ENCODE peak calls at places on chromosomes 3 and 15, in five cellular contexts. J is WTC11, N is HCT116, G is K562, D is SK-N-SH. I is an unnamed sample.

GRCh38 chr3:99536555-99537314 is 101.7 kb upstream of the COL8A1 start:
- DNase-seq in J (no peak), D (no peak), G (no peak), N (no peak), I (no peak)

GRCh38 chr3:115899050-115899449 is 275.7 kb downstream of the GAP43 start:
- DNase-seq in D (no peak), J (no peak), N (no peak), G (no peak), I (no peak)

GRCh38 chr3:47901280-47901833 is 98.4 kb downstream of the DHX30 start:
- DNase-seq in J (no peak), N (no peak), G (no peak), D (no peak), I (no peak)

GRCh38 chr3:191376742-191377141 is 46.4 kb upstream of the UTS2B start:
- DNase-seq in G (no peak), D (no peak), N (no peak), J (no peak), I (no peak)

GRCh38 chr3:148943531-148944200 is 47.7 kb upstream of the GYG1 start:
- DNase-seq in G (peak; percentile 70), J (no peak), N (peak; percentile 66), D (peak; percentile 70), I (peak; percentile 74)

GRCh38 chr3:171066216-171066615 is 39.7 kb upstream of the SLC2A2 start:
- DNase-seq in N (no peak), D (no peak), J (no peak), G (no peak), I (no peak)

GRCh38 chr3:64055076-64055475 is 31.8 kb upstream of the PSMD6 start:
- DNase-seq in N (no peak), G (no peak), D (no peak), J (no peak), I (no peak)

GRCh38 chr15:50905055-50905454 is 3.4 kb upstream of the AP4E1 start:
- DNase-seq in G (no peak), J (no peak), N (no peak), D (no peak), I (no peak)

DNA sequence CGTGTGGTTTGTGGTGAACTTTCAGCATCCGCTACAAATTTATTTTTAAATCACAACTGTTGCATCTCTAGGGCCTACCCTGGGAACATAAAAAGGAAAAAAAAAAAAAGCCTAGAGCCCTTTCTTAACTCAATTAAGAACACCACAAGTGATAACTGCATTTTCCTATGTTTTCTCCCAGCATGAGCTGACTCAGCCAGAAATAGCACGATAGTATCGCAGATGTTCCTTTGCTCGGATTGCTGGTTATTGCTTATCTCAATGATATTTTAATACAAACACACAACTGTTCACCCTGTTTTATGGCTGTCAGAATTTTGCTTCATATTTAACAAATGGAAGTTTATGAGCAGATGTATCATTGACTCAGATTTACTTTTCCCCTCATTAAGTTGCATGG is 251.8 kb upstream of the SUCLG2 start:
- DNase-seq in J (no peak), D (no peak), N (no peak), G (no peak), I (no peak)
- TF ChIP-seq MAX in J (no peak), D (no peak), N (no peak), G (no peak), I (no peak)

GRCh38 chr3:57706462-57706861 is 13.6 kb upstream of the DENND6A start:
- DNase-seq in N (peak; percentile 21), D (no peak), G (no peak), J (no peak), I (no peak)
- TF ChIP-seq MAX in N (no peak), D (no peak), G (no peak), J (no peak), I (no peak)

GRCh38 chr3:139121513-139122220 is 77.0 kb upstream of the PRR23C start:
- DNase-seq in G (peak; percentile 33), J (no peak), N (no peak), D (no peak), I (peak; percentile 91)

GRCh38 chr3:139118835-139119234 is 74.1 kb upstream of the PRR23C start:
- DNase-seq in N (no peak), G (no peak), D (no peak), J (no peak), I (no peak)

GRCh38 chr3:139119331-139120025 is 74.8 kb upstream of the PRR23C start:
- DNase-seq in N (no peak), D (no peak), G (no peak), J (no peak), I (no peak)

GRCh38 chr3:139122221-139122581 is 77.5 kb upstream of the PRR23C start:
- DNase-seq in J (no peak), G (no peak), D (no peak), N (no peak), I (peak; percentile 75)

DNA sequence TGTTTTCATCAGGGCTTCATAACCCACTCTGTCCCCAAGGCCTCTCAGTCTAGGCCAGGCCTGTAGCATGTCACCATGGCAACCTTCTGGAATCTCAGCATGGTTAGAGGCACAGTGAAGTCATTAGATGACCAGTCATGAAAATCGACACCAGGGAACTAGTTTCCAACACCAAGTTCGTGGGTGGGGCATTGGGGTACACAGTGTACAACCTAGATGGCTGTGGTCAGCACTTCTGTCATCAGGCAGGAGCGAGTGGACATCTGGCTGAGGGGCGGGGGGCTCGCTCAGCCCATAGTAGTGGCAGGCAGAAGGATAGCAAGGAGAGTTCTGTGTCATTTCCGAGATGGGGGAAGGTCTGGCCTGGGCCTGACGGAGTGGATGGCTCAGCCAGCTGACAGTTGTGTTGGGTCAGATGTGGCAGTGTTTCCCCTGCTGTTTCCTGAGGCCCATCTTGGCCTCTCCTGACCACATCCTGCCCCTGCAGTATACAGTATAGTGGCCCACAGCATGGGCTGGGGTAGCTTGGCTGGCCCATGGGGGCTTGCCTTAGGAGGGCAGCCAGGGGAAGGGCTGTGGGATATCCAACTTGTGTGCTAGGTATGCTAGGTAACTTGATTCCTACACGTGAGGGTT is 75.8 kb upstream of the PRR23C start:
- DNase-seq in J (no peak), D (no peak), G (peak; percentile 33), N (peak; percentile 21), I (peak; percentile 94)
- TF ChIP-seq MAX in J (no peak), D (no peak), G (peak; percentile 12), N (no peak), I (peak; percentile 69)

GRCh38 chr3:130925628-130926027 is 31.7 kb downstream of the ATP2C1 start:
- DNase-seq in J (no peak), G (peak; percentile 68), N (no peak), D (no peak), I (peak; percentile 93)

GRCh38 chr3:130932979-130933378 is 39.1 kb downstream of the ATP2C1 start:
- DNase-seq in D (no peak), J (no peak), N (no peak), G (no peak), I (no peak)

GRCh38 chr3:130926504-130926903 is 32.6 kb downstream of the ATP2C1 start:
- DNase-seq in D (no peak), G (peak; percentile 8), N (no peak), J (no peak), I (no peak)

GRCh38 chr3:130933801-130934345 is 40.0 kb downstream of the ATP2C1 start:
- DNase-seq in N (no peak), D (no peak), J (no peak), G (no peak), I (no peak)

GRCh38 chr3:130929827-130930226 is 35.9 kb downstream of the ATP2C1 start:
- DNase-seq in G (no peak), N (no peak), D (peak; percentile 18), J (no peak), I (no peak)
- TF ChIP-seq MAX in G (no peak), N (no peak), D (no peak), J (no peak), I (no peak)

DNA sequence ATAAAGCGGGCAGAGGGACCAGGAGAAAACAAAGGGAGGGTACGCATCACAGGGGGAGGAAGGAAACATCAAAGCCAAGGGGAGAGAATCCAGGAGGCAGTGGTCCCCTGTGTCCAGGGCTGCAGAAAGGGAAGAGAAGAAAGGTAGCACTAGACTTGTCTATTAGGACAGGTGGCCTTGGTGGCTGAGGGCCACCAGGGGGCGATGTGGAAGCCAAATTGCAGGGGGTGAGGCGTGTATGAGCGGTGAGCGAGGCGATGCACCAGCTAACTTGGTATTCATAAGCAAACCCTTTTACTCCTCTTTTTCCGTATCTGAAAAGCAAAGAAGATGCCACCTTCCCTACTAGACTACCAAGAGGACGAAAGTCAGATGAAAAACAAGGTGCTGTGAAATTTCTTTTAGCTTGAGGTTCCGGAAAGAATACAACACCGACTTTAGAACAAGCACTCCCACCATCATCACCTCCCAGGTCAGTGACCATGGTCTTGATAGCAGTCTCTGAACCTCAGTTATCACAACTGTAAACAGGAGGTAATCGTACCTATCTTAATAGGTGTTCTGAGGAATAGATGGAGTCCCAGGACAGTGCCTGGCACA is 654.4 kb upstream of the ADAMTS9 start:
- DNase-seq in J (peak; percentile 87), D (no peak), G (peak; percentile 61), N (peak; percentile 42), I (peak; percentile 53)
- TF ChIP-seq MAX in J (no peak), D (no peak), G (no peak), N (no peak), I (peak; percentile 41)

DNA sequence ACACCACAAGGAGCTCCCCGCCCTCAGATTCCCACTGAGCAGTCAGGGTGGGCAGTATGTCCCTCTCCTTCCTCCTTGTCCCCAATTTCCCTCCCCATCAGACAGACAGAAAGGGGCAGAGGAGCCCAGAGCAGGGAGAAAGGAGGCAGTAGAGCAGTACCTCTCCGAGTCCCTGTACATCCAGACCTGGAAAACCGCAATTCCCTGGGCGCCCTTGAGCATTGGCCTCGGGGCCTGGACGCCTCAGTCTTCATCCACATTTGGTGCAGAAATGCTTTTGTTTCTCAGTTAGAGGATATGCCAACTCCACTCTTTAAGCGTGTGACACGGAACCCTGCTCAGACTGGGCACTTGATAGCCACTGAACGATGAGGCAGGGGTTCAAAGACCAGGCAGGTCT is 5.9 kb downstream of the ISG20 start:
- DNase-seq in D (no peak), J (no peak), N (no peak), G (no peak), I (no peak)
- TF ChIP-seq MAX in D (no peak), J (no peak), N (no peak), G (no peak), I (no peak)

DNA sequence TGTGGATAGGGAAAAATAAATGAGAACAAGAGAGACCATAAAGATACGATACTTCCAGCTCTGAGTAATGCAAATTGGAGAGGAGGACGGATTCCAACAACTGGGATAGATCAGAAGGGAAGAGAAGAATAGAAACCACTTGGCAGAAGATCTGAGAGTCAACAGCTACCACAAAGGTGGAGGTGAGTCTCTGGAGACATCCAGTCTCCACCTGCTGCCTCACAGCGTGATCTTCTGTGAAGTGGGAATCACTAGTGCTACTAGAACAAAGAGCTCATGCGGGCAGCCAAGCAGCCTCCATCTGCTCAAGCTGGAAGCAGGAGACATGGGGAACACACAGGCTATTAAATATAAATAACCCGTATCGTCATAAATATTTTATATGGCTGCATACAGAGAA is 558.5 kb upstream of the CFAP20DC start:
- DNase-seq in J (no peak), G (no peak), D (no peak), N (no peak), I (no peak)
- TF ChIP-seq MAX in J (no peak), G (no peak), D (no peak), N (no peak), I (no peak)

GRCh38 chr15:84840741-84841429 is 23.7 kb downstream of the ALPK3 start:
- DNase-seq in J (no peak), G (no peak), D (peak; percentile 60), N (peak; percentile 29), I (peak; percentile 21)
- TF ChIP-seq MAX in J (no peak), G (no peak), D (no peak), N (no peak), I (no peak)